ENCODE peak calls at places on chromosomes 12 and 14, in six cellular contexts. M is HTR-8/SVneo; N is AG09309; Z is hippocampal formation; H is activated CD4-positive, alpha-beta T cell treated with anti-CD3 and anti-CD28 coated beads for 48 hours; Q is SW480. I is an unnamed sample.

GRCh38 chr14:98923596-98923995 is 348.4 kb downstream of the BCL11B start:
- DNase-seq in Z (no peak), H (no peak), M (no peak), N (no peak), Q (no peak), I (no peak)

GRCh38 chr12:127550271-127550670 is 716.7 kb upstream of the TMEM132C start:
- DNase-seq in Q (peak), H (no peak), Z (no peak), M (peak), N (peak), I (peak)

GRCh38 chr14:96055065-96055752 is 16.0 kb downstream of the C14orf132 start:
- DNase-seq in H (no peak), N (no peak), M (no peak), Q (no peak), Z (no peak), I (no peak)

GRCh38 chr12:54561164-54561563 is 11.8 kb downstream of the PDE1B start:
- DNase-seq in M (no peak), N (no peak), Q (no peak), Z (no peak), H (peak), I (no peak)

GRCh38 chr12:46131729-46132128 is 137.1 kb downstream of the SLC38A1 start:
- DNase-seq in M (no peak), Q (peak), Z (no peak), H (no peak), N (no peak), I (no peak)

GRCh38 chr14:97277711-97278110 is 480.5 kb downstream of the VRK1 start:
- DNase-seq in H (no peak), M (no peak), N (no peak), Z (no peak), Q (no peak), I (no peak)

GRCh38 chr12:26122681-26123481 is 2.0 kb downstream of the BHLHE41 start:
- DNase-seq in Z (peak), N (no peak), H (peak), M (peak), Q (peak), I (peak)

GRCh38 chr12:14678547-14678946 is 17.9 kb downstream of the GUCY2C start:
- DNase-seq in Q (no peak), N (no peak), Z (no peak), H (no peak), M (no peak), I (no peak)

GRCh38 chr14:83096092-83096491 is 1562.4 kb upstream of the SEL1L start:
- DNase-seq in N (no peak), Z (no peak), H (no peak), Q (no peak), M (no peak), I (no peak)

GRCh38 chr12:68479832-68480291 is 130.8 kb upstream of the RAP1B start:
- DNase-seq in Z (no peak), H (no peak), N (no peak), M (no peak), Q (no peak), I (no peak)

GRCh38 chr14:101167428-101167827 is 263.9 kb upstream of the RTL1 start:
- DNase-seq in N (no peak), H (no peak), Z (no peak), M (no peak), Q (no peak), I (no peak)

GRCh38 chr14:106876711-106877110 is 1350.3 kb downstream of the TMEM121 start:
- DNase-seq in Q (no peak), M (no peak), N (no peak), Z (no peak), H (no peak), I (no peak)

GRCh38 chr12:124512667-124513296 is 54.6 kb downstream of the NCOR2 start:
- DNase-seq in N (peak), Z (peak), M (peak), Q (peak), H (no peak), I (peak)

GRCh38 chr12:114529956-114530355 is 124.0 kb upstream of the TBX5 start:
- DNase-seq in H (no peak), N (peak), Q (no peak), M (no peak), Z (no peak), I (no peak)

GRCh38 chr14:100076133-100076532 is 10.9 kb downstream of the EVL start:
- DNase-seq in Z (no peak), N (no peak), Q (peak), H (peak), M (no peak), I (no peak)

GRCh38 chr14:60184597-60185555 is 19.7 kb upstream of the DHRS7 start:
- DNase-seq in Z (no peak), H (no peak), M (no peak), Q (no peak), N (no peak), I (no peak)

GRCh38 chr14:20905661-20906060 is 14.5 kb downstream of the RNASE3 start:
- DNase-seq in M (no peak), H (no peak), Z (no peak), N (no peak), Q (no peak), I (no peak)

GRCh38 chr14:51817326-51817725 is 43.1 kb upstream of the GNG2 start:
- DNase-seq in H (no peak), N (no peak), Z (no peak), Q (no peak), M (no peak), I (no peak)

GRCh38 chr14:68408680-68409079 is 384.2 kb downstream of the ZFP36L1 start:
- DNase-seq in H (no peak), M (no peak), Z (no peak), N (no peak), Q (no peak), I (no peak)

GRCh38 chr12:103840399-103840880 is 594 bp downstream of the NT5DC3 start:
- DNase-seq in Z (no peak), Q (no peak), N (no peak), M (no peak), H (peak), I (no peak)

GRCh38 chr12:94203181-94203546 is 54.8 kb downstream of the PLXNC1 start:
- DNase-seq in Z (no peak), M (no peak), N (no peak), H (no peak), Q (no peak), I (no peak)

GRCh38 chr12:108561852-108562347 is 496 bp upstream of the ISCU start:
- DNase-seq in N (no peak), Z (no peak), M (no peak), Q (peak), H (no peak), I (no peak)

GRCh38 chr14:102197317-102197850 is 57.7 kb downstream of the WDR20 start:
- DNase-seq in Z (no peak), H (no peak), N (no peak), Q (no peak), M (no peak), I (no peak)

GRCh38 chr14:71905031-71905430 is 27.2 kb upstream of the RGS6 start:
- DNase-seq in Z (no peak), Q (no peak), N (no peak), H (no peak), M (no peak), I (no peak)

GRCh38 chr12:58950739-58951100 is 30.4 kb upstream of the LRIG3 start:
- DNase-seq in M (no peak), N (no peak), H (no peak), Z (no peak), Q (no peak), I (no peak)

GRCh38 chr12:99157946-99158345 is 489.6 kb upstream of the GARIN6 start:
- DNase-seq in H (no peak), Z (no peak), N (no peak), M (no peak), Q (no peak), I (no peak)

GRCh38 chr14:60931206-60931605 is 49.7 kb downstream of the TRMT5 start:
- DNase-seq in N (no peak), Q (no peak), Z (no peak), H (no peak), M (no peak), I (no peak)

GRCh38 chr12:64044171-64044570 is 177.9 kb downstream of the KICS2 start:
- DNase-seq in N (no peak), H (no peak), Z (no peak), M (no peak), Q (no peak), I (no peak)

GRCh38 chr14:62143235-62143634 is 381.0 kb downstream of the SNAPC1 start:
- DNase-seq in Q (no peak), H (no peak), N (no peak), Z (no peak), M (no peak), I (no peak)

GRCh38 chr12:94879542-94879941 is 124.0 kb downstream of the NDUFA12 start:
- DNase-seq in M (peak), N (no peak), H (peak), Z (no peak), Q (no peak), I (no peak)

GRCh38 chr14:71388862-71389261 is 481.6 kb downstream of the PCNX1 start:
- DNase-seq in H (no peak), Z (no peak), Q (no peak), M (no peak), N (no peak), I (no peak)

GRCh38 chr14:58298880-58299664 is 717 bp downstream of the ARID4A start:
- DNase-seq in M (peak), H (peak), Z (peak), Q (peak), N (no peak), I (no peak)

GRCh38 chr12:27555928-27556778 is 32.1 kb downstream of the PPFIBP1 start:
- DNase-seq in Z (no peak), M (no peak), Q (peak), N (no peak), H (no peak), I (no peak)

GRCh38 chr12:505221-505620 is 45.5 kb downstream of the B4GALNT3 start:
- DNase-seq in H (no peak), N (no peak), Q (no peak), M (no peak), Z (no peak), I (no peak)